ENCODE peak calls at places on chromosomes 12 and 14, in nine cellular contexts. X is EL; V is HAP-1; A is activated naive CD8-positive, alpha-beta T cell treated with anti-CD3 and anti-CD28 coated beads for 36 hours; M is IMR-90; Q is ureter; Y is astrocyte of the spinal cord; S is GM12891; G is left colon. T is an unnamed sample.

GRCh38 chr12:123284669-123285068 is 13.0 kb upstream of the CDK2AP1 start:
- DNase-seq in X (no peak), V (no peak), A (no peak), M (no peak), Q (no peak), Y (no peak), S (no peak), G (no peak), T (no peak)

GRCh38 chr12:54259194-54260011 is 20.5 kb downstream of the CBX5 start:
- DNase-seq in X (peak), V (peak), A (peak), M (peak), Q (peak), Y (peak), S (peak), G (peak), T (peak)

GRCh38 chr14:50040401-50040775 is 76.0 kb downstream of the VCPKMT start:
- DNase-seq in X (peak), V (no peak), A (peak), M (peak), Q (no peak), Y (peak), S (no peak), G (no peak), T (peak)

GRCh38 chr12:75812341-75813018 is 219.1 kb downstream of the PHLDA1 start:
- DNase-seq in X (peak), V (peak), A (no peak), M (peak), Q (no peak), Y (peak), S (no peak), G (no peak), T (peak)

GRCh38 chr14:101872333-101872732 is 92.0 kb upstream of the DYNC1H1 start:
- DNase-seq in X (no peak), V (no peak), A (no peak), M (no peak), Q (no peak), Y (no peak), S (no peak), G (no peak), T (no peak)

GRCh38 chr12:27424631-27425230 is 21.8 kb upstream of the SMCO2 start:
- DNase-seq in X (peak), V (peak), A (no peak), M (peak), Q (no peak), Y (peak), S (no peak), G (no peak), T (peak)

GRCh38 chr14:87522575-87522974 is 470.4 kb downstream of the GALC start:
- DNase-seq in X (no peak), V (no peak), A (no peak), M (no peak), Q (no peak), Y (no peak), S (no peak), G (no peak), T (no peak)

GRCh38 chr12:120687570-120688289 is 781 bp downstream of the MLEC start:
- DNase-seq in X (peak), V (no peak), A (peak), M (no peak), Q (no peak), Y (no peak), S (no peak), G (no peak), T (no peak)

GRCh38 chr12:9707864-9708808 is 24.8 kb downstream of the CLECL1 start:
- DNase-seq in X (peak), V (peak), A (peak), M (peak), Q (no peak), Y (peak), S (no peak), G (peak), T (peak)

GRCh38 chr14:105910426-105910825 is 384.0 kb downstream of the TMEM121 start:
- DNase-seq in X (no peak), V (no peak), A (no peak), M (no peak), Q (no peak), Y (no peak), S (no peak), G (no peak), T (no peak)

GRCh38 chr12:24948816-24949722 is at the start of gene BCAT1:
- DNase-seq in X (peak), V (peak), A (peak), M (peak), Q (peak), Y (peak), S (no peak), G (peak), T (peak)

GRCh38 chr12:85278598-85279448 is 1.2 kb upstream of the ALX1 start:
- DNase-seq in X (no peak), V (no peak), A (no peak), M (no peak), Q (no peak), Y (peak), S (no peak), G (no peak), T (no peak)

GRCh38 chr14:69963966-69964365 is 84.8 kb downstream of the SMOC1 start:
- DNase-seq in X (no peak), V (no peak), A (no peak), M (no peak), Q (no peak), Y (no peak), S (no peak), G (no peak), T (no peak)

GRCh38 chr12:19963972-19964371 is 404.4 kb upstream of the PDE3A start:
- DNase-seq in X (no peak), V (no peak), A (no peak), M (no peak), Q (no peak), Y (peak), S (no peak), G (no peak), T (no peak)

GRCh38 chr12:130685250-130685649 is 30.8 kb downstream of the RIMBP2 start:
- DNase-seq in X (no peak), V (no peak), A (no peak), M (no peak), Q (no peak), Y (no peak), S (no peak), G (no peak), T (no peak)

GRCh38 chr12:31929140-31929526 is 30.1 kb upstream of the RESF1 start:
- DNase-seq in X (no peak), V (no peak), A (peak), M (no peak), Q (no peak), Y (no peak), S (no peak), G (no peak), T (no peak)

GRCh38 chr12:49627752-49628360 is 4.5 kb downstream of the PRPF40B start:
- DNase-seq in X (peak), V (no peak), A (no peak), M (peak), Q (no peak), Y (peak), S (no peak), G (no peak), T (peak)

GRCh38 chr12:31233061-31233730 is 92.8 kb downstream of the SINHCAF start:
- DNase-seq in X (no peak), V (no peak), A (no peak), M (no peak), Q (no peak), Y (no peak), S (no peak), G (no peak), T (no peak)